ENCODE peak calls at places on chromosome 18, in seven cellular contexts. W is right cardiac atrium; K is stomach; Z is CD4-positive, alpha-beta memory T cell; E is heart left ventricle; S is neural progenitor cell; B is caudate nucleus. T is an unnamed sample.

GRCh38 chr18:31741096-31741735 is 19.5 kb downstream of the SLC25A52 start:
- DNase-seq in W (no peak), K (peak), Z (peak), E (no peak), S (peak), B (peak), T (no peak)

GRCh38 chr18:70289351-70290330 is 796 bp downstream of the SOCS6 start:
- DNase-seq in W (peak), K (peak), Z (no peak), E (peak), S (peak), B (peak), T (peak)

GRCh38 chr18:3651266-3651665 is 201.3 kb downstream of the TGIF1 start:
- DNase-seq in W (no peak), K (no peak), Z (no peak), E (no peak), S (no peak), B (no peak), T (no peak)

GRCh38 chr18:58788971-58789797 is 75.5 kb upstream of the ZNF532 start:
- DNase-seq in W (peak), K (peak), Z (no peak), E (peak), S (peak), B (peak), T (peak)

GRCh38 chr18:23317975-23318675 is 135.0 kb upstream of the RIOK3 start:
- DNase-seq in W (no peak), K (no peak), Z (no peak), E (no peak), S (no peak), B (no peak), T (no peak)

GRCh38 chr18:78232196-78232595 is 747.4 kb upstream of the SALL3 start:
- DNase-seq in W (no peak), K (no peak), Z (no peak), E (no peak), S (no peak), B (no peak), T (no peak)

GRCh38 chr18:27959101-27959500 is 217.8 kb downstream of the CDH2 start:
- DNase-seq in W (no peak), K (no peak), Z (no peak), E (no peak), S (no peak), B (no peak), T (no peak)

GRCh38 chr18:6928359-6928758 is 189.2 kb downstream of the LAMA1 start:
- DNase-seq in W (no peak), K (no peak), Z (no peak), E (no peak), S (no peak), B (no peak), T (no peak)

GRCh38 chr18:79374408-79375171 is 21.1 kb upstream of the NFATC1 start:
- DNase-seq in W (no peak), K (no peak), Z (no peak), E (no peak), S (no peak), B (no peak), T (no peak)

GRCh38 chr18:11948852-11949523 is 32.3 kb upstream of the IMPA2 start:
- DNase-seq in W (no peak), K (no peak), Z (no peak), E (no peak), S (no peak), B (no peak), T (no peak)

GRCh38 chr18:50424877-50425690 is 50.2 kb downstream of the SKA1 start:
- DNase-seq in W (peak), K (peak), Z (no peak), E (peak), S (no peak), B (no peak), T (no peak)

GRCh38 chr18:59052965-59053960 is 86.4 kb upstream of the SEC11C start:
- DNase-seq in W (no peak), K (peak), Z (no peak), E (no peak), S (no peak), B (no peak), T (no peak)

GRCh38 chr18:1302861-1303260 is 398.2 kb downstream of the ADCYAP1 start:
- DNase-seq in W (no peak), K (no peak), Z (no peak), E (no peak), S (peak), B (no peak), T (no peak)

GRCh38 chr18:31555971-31556747 is 35.5 kb upstream of the TTR start:
- DNase-seq in W (no peak), K (no peak), Z (peak), E (peak), S (peak), B (no peak), T (no peak)

GRCh38 chr18:7812431-7813063 is 245.4 kb downstream of the PTPRM start:
- DNase-seq in W (no peak), K (no peak), Z (no peak), E (no peak), S (no peak), B (no peak), T (no peak)

GRCh38 chr18:54712315-54712714 is 116.0 kb upstream of the RAB27B start:
- DNase-seq in W (no peak), K (no peak), Z (no peak), E (no peak), S (no peak), B (no peak), T (no peak)

GRCh38 chr18:47986724-47987455 is 56.4 kb upstream of the SMAD2 start:
- DNase-seq in W (no peak), K (no peak), Z (no peak), E (no peak), S (no peak), B (no peak), T (no peak)

GRCh38 chr18:12608292-12608691 is 49.6 kb downstream of the SPIRE1 start:
- DNase-seq in W (no peak), K (no peak), Z (no peak), E (no peak), S (no peak), B (no peak), T (no peak)

GRCh38 chr18:44325903-44326650 is 354.6 kb upstream of the SETBP1 start:
- DNase-seq in W (peak), K (peak), Z (no peak), E (peak), S (peak), B (no peak), T (no peak)

GRCh38 chr18:55502346-55502710 is 85.7 kb downstream of the TCF4 start:
- DNase-seq in W (no peak), K (no peak), Z (no peak), E (no peak), S (no peak), B (no peak), T (no peak)

GRCh38 chr18:54134053-54134452 is 90.4 kb downstream of the MBD2 start:
- DNase-seq in W (no peak), K (no peak), Z (no peak), E (no peak), S (no peak), B (no peak), T (no peak)

GRCh38 chr18:1026930-1027329 is 122.3 kb downstream of the ADCYAP1 start:
- DNase-seq in W (no peak), K (no peak), Z (no peak), E (no peak), S (no peak), B (no peak), T (no peak)

GRCh38 chr18:50560681-50561629 is 1.1 kb downstream of the MAPK4 start:
- DNase-seq in W (peak), K (no peak), Z (no peak), E (no peak), S (peak), B (no peak), T (peak)

GRCh38 chr18:37309059-37309458 is 256.5 kb downstream of the CELF4 start:
- DNase-seq in W (no peak), K (no peak), Z (peak), E (no peak), S (no peak), B (no peak), T (no peak)

GRCh38 chr18:26738706-26739105 is 126.8 kb downstream of the AQP4 start:
- DNase-seq in W (no peak), K (no peak), Z (no peak), E (no peak), S (no peak), B (no peak), T (no peak)
- H3K27ac ChIP-seq in W (no peak), K (no peak), Z (no peak), E (no peak), S (no peak), B (no peak), T (no peak)

GRCh38 chr18:76213996-76214395 is 281.0 kb downstream of the ZNF516 start:
- DNase-seq in W (no peak), K (no peak), Z (no peak), E (no peak), S (no peak), B (no peak), T (no peak)
- H3K27ac ChIP-seq in W (no peak), K (no peak), Z (no peak), E (no peak), S (no peak), B (no peak), T (no peak)

DNA sequence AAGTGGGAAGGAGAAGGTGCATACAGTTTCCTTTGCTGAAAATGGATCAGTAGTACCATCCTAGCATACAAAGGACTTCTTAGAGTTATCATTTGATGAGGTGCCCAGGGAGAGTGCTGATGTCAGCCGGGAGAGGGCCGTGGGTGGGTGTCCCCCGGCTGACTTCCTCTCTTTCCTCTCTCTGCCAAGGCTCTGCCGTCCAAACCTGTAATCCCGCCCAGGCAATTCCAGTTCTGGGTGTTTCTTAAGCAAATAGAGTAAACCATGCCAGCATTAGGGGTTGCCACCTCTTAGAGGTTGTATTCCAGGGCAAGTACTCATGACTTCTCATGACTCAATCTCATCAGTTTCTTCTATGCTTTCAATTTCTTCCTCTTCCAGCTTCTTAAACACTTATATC is 117.2 kb downstream of the GATA6 start:
- DNase-seq in W (peak), K (peak), Z (no peak), E (no peak), S (no peak), B (no peak), T (no peak)
- H3K27ac ChIP-seq in W (peak), K (peak), Z (no peak), E (no peak), S (no peak), B (no peak), T (no peak)

DNA sequence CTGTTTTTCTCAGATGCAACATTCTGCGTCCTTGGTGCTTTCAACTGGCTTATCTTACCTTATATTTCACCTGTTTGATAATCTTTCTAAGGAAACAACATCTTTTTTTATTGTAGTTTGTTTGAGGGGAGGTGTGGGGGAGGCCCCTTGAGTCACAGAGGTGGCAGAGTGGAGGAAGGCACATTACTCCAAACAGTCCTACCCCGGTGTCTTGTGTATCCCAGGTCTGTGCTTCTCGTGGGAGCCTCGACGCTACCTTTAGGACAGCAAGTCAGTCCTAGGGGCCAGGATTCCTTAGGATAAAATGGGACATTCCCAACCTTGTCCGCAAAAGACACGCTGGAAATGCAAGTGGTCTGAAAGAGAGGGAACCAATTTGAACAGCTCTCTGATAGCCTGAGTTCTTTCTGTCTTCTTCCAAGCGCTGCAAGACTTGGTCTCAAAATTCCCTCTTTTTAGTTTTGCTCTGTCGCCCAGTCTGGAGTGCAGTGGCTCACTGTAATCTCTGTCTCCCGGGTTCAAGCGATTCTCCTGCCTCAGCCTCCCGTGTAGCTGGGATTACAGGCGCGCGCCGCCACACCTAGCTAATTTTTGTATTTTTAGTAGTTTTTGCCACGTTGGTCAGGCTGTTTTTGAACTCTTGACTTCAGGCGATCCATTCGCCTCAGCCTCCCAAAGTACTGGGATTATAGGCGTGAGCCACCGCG is 4.0 kb downstream of the GATA6 start:
- DNase-seq in W (no peak), K (no peak), Z (no peak), E (no peak), S (no peak), B (no peak), T (no peak)
- H3K27ac ChIP-seq in W (peak), K (peak), Z (no peak), E (peak), S (no peak), B (no peak), T (no peak)

GRCh38 chr18:76464281-76465259 is 30.5 kb downstream of the ZNF516 start:
- DNase-seq in W (no peak), K (no peak), Z (no peak), E (no peak), S (no peak), B (no peak), T (no peak)
- H3K27ac ChIP-seq in W (no peak), K (no peak), Z (no peak), E (no peak), S (no peak), B (no peak), T (no peak)

GRCh38 chr18:62897153-62897552 is 181.8 kb downstream of the PHLPP1 start:
- DNase-seq in W (no peak), K (no peak), Z (no peak), E (no peak), S (no peak), B (no peak), T (no peak)
- H3K27ac ChIP-seq in W (no peak), K (no peak), Z (no peak), E (no peak), S (no peak), B (no peak), T (no peak)

DNA sequence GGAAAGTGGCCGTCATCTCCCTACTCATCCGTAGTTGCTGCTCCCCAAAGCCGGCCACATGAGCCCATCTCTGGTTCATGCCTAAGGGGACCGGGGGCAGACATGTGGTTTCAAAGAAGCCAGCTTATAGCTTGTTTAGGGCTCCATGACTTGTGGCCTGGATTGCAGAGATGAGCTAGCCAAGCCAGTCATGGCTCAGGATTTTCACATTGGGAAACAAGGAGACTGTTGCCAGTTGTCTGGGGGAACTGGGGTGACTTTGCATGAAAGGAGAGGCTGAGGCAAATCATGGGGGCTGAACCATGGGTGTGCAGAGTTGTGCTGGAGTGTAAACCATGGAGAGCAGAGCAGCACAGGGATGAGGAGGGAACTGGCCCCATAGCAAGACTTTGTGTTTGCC is 183.0 kb upstream of the APCDD1 start:
- DNase-seq in W (no peak), K (no peak), Z (no peak), E (no peak), S (no peak), B (no peak), T (no peak)
- H3K27ac ChIP-seq in W (no peak), K (no peak), Z (no peak), E (no peak), S (no peak), B (no peak), T (no peak)

T was measured in kidney.